ENCODE peak calls at places on chromosomes 2 and 18, in seven cellular contexts. Z is tibial artery, L is cardiac muscle cell, U is small intestine, E is dorsolateral prefrontal cortex, S is adrenal gland, C is AG04450. M is an unnamed sample.

GRCh38 chr18:59553273-59553672 is 143.9 kb downstream of the CCBE1 start:
- DNase-seq in Z (no peak), L (no peak), U (no peak), E (no peak), S (no peak), C (no peak), M (no peak)

GRCh38 chr2:42086500-42086953 is 38.7 kb downstream of the PKDCC start:
- DNase-seq in Z (no peak), L (peak; percentile 71), U (peak; percentile 77), E (peak; percentile 40), S (peak; percentile 73), C (peak; percentile 45), M (peak; percentile 73)

GRCh38 chr2:200662727-200663126 is 76.9 kb downstream of the AOX1 start:
- DNase-seq in Z (no peak), L (no peak), U (no peak), E (no peak), S (peak; percentile 70), C (no peak), M (no peak)

GRCh38 chr2:100957971-100958653 is 44.0 kb upstream of the RPL31 start:
- DNase-seq in Z (peak; percentile 81), L (no peak), U (no peak), E (no peak), S (peak; percentile 65), C (peak; percentile 55), M (no peak)

GRCh38 chr2:70362661-70363060 is 60.8 kb upstream of the FAM136A start:
- DNase-seq in Z (no peak), L (no peak), U (no peak), E (no peak), S (no peak), C (no peak), M (no peak)

GRCh38 chr2:65351234-65351947 is 81.0 kb downstream of the SPRED2 start:
- DNase-seq in Z (peak; percentile 70), L (peak; percentile 27), U (peak; percentile 66), E (no peak), S (no peak), C (no peak), M (peak; percentile 47)

GRCh38 chr2:74876081-74876886 is 42.4 kb downstream of the HK2 start:
- DNase-seq in Z (no peak), L (peak; percentile 63), U (peak; percentile 63), E (no peak), S (peak; percentile 47), C (no peak), M (peak; percentile 18)

GRCh38 chr2:166628478-166629136 is 134.6 kb upstream of the SCN7A start:
- DNase-seq in Z (no peak), L (no peak), U (no peak), E (no peak), S (no peak), C (no peak), M (no peak)

GRCh38 chr2:172655091-172655837 is 80.4 kb upstream of the RAPGEF4 start:
- DNase-seq in Z (no peak), L (no peak), U (no peak), E (no peak), S (no peak), C (peak; percentile 72), M (peak; percentile 5)

GRCh38 chr2:62591491-62591890 is 85.5 kb upstream of the TMEM17 start:
- DNase-seq in Z (no peak), L (no peak), U (no peak), E (no peak), S (no peak), C (no peak), M (no peak)

GRCh38 chr2:62589691-62590356 is 83.8 kb upstream of the TMEM17 start:
- DNase-seq in Z (no peak), L (no peak), U (no peak), E (peak; percentile 41), S (no peak), C (no peak), M (no peak)

GRCh38 chr2:62587616-62588015 is 81.6 kb upstream of the TMEM17 start:
- DNase-seq in Z (no peak), L (no peak), U (no peak), E (no peak), S (no peak), C (no peak), M (no peak)

GRCh38 chr2:62586981-62587380 is 81.0 kb upstream of the TMEM17 start:
- DNase-seq in Z (no peak), L (no peak), U (no peak), E (no peak), S (no peak), C (peak; percentile 67), M (no peak)
- H3K27ac ChIP-seq in Z (no peak overlapping the region), L (no peak overlapping the region), U (no peak overlapping the region), E (no peak overlapping the region), S (no peak overlapping the region), C (peak overlapping the region; percentile 31), M (no peak overlapping the region)

GRCh38 chr2:9819551-9819950 is 23.7 kb upstream of the TAF1B start:
- DNase-seq in Z (no peak), L (no peak), U (no peak), E (no peak), S (no peak), C (no peak), M (no peak)

GRCh38 chr2:9824441-9824840 is 18.8 kb upstream of the TAF1B start:
- DNase-seq in Z (no peak), L (no peak), U (no peak), E (no peak), S (no peak), C (no peak), M (no peak)

GRCh38 chr2:9821805-9822445 is 21.3 kb upstream of the TAF1B start:
- DNase-seq in Z (no peak), L (no peak), U (no peak), E (no peak), S (no peak), C (no peak), M (no peak)

GRCh38 chr2:9818097-9818496 is 25.2 kb upstream of the TAF1B start:
- DNase-seq in Z (no peak), L (no peak), U (no peak), E (no peak), S (no peak), C (no peak), M (no peak)

DNA sequence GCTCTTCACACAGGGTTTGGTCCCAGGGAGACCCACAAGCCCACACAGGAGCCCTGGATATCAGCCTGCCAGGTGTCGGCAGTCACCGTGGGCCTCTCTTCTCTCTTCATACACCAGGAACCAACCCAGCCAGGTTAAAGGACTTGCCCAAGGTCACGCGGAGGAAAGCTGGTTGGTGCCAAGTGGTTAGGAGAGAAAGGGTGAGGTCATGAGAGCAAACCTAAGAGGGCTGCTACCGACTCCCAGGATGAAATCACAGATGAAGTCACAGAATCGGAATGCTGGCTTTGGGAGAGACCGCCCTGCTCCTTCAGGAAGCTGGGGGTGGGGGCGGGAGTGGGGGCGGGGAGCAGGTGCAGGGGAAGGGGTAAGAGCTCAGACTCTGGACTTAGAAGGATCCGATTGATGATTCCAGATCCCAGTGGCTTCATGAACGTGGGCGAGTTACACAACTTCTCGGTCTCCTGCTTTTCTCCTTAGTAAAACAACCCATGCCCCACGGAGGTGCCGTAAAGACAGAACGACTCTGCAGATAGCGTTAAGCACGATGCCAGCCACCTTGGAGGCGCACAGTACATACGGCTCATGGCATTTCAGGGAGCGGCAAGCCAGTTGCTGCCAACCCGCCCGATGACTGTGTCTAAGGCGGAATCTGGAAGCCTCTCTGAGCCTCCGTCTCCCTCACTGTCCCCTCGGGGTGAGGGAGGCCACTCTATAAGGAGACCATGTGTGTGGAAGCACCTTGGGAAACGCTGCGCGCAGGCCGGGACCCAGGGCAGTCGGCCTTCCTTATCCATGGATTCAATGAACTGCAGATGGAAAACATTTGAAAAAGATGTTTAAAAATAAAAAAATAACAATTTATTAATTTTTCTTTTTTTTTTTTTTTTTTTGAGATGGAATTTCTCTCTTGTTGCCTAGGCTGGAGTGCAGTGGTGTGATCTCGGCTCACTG is 23.0 kb upstream of the TAF1B start:
- DNase-seq in Z (no peak), L (no peak), U (peak; percentile 44), E (no peak), S (no peak), C (no peak), M (peak; percentile 51)
- H3K27ac ChIP-seq in Z (no peak overlapping the region), L (no peak overlapping the region), U (no peak overlapping the region), E (no peak overlapping the region), S (no peak overlapping the region), C (peak overlapping the region; percentile 11), M (no peak overlapping the region)

GRCh38 chr2:217821536-217822147 is 181.2 kb downstream of the TNS1 start:
- DNase-seq in Z (no peak), L (no peak), U (no peak), E (no peak), S (no peak), C (no peak), M (no peak)

GRCh38 chr2:217824223-217824622 is 178.6 kb downstream of the TNS1 start:
- DNase-seq in Z (no peak), L (peak; percentile 35), U (no peak), E (no peak), S (no peak), C (no peak), M (no peak)

GRCh38 chr2:217825469-217826235 is 177.1 kb downstream of the TNS1 start:
- DNase-seq in Z (no peak), L (no peak), U (no peak), E (no peak), S (no peak), C (no peak), M (no peak)

GRCh38 chr2:217822296-217823252 is 180.2 kb downstream of the TNS1 start:
- DNase-seq in Z (no peak), L (no peak), U (no peak), E (no peak), S (peak; percentile 65), C (no peak), M (no peak)

DNA sequence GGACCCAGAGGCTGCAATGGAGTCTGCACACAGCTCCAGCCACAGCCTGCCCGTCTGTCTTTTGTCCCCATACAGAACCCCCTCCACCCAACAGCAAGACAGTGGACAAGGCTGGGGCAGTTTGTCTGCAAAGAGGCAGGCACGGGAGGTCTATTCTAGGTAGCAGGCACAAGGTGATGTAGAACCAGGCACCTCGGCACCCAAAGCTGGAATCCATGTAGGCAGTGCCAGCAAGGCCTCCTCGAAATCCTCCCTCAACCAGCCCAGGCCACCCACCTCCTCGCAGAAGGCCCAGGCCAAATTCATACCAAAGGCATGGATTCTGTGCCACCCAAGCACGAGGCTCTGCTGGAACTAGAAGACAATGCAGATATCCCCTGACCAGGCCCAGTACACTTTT is 179.2 kb downstream of the TNS1 start:
- DNase-seq in Z (no peak), L (no peak), U (no peak), E (no peak), S (no peak), C (no peak), M (no peak)
- H3K27ac ChIP-seq in Z (peak overlapping the region; percentile 78), L (no peak overlapping the region), U (no peak overlapping the region), E (no peak overlapping the region), S (no peak overlapping the region), C (no peak overlapping the region), M (no peak overlapping the region)

GRCh38 chr2:25338401-25338800 is 3.3 kb downstream of the DNMT3A start:
- DNase-seq in Z (peak; percentile 60), L (no peak), U (no peak), E (no peak), S (no peak), C (no peak), M (no peak)

GRCh38 chr2:25339791-25340339 is 1.9 kb downstream of the DNMT3A start:
- DNase-seq in Z (peak; percentile 75), L (peak; percentile 62), U (peak; percentile 44), E (no peak), S (peak; percentile 76), C (no peak), M (peak; percentile 77)

GRCh38 chr2:25340340-25340886 is 1.3 kb downstream of the DNMT3A start:
- DNase-seq in Z (peak; percentile 72), L (peak; percentile 48), U (no peak), E (no peak), S (peak; percentile 61), C (no peak), M (peak; percentile 71)

GRCh38 chr2:25337891-25338290 is 3.8 kb downstream of the DNMT3A start:
- DNase-seq in Z (no peak), L (no peak), U (no peak), E (no peak), S (no peak), C (no peak), M (no peak)

GRCh38 chr2:25339121-25339738 is 2.5 kb downstream of the DNMT3A start:
- DNase-seq in Z (peak; percentile 64), L (no peak), U (no peak), E (no peak), S (no peak), C (no peak), M (no peak)
- H3K27ac ChIP-seq in Z (peak overlapping the region; percentile 76), L (no peak overlapping the region), U (peak overlapping the region; percentile 28), E (peak overlapping the region; percentile 97), S (peak overlapping the region; percentile 3), C (no peak overlapping the region), M (no peak overlapping the region)